ENCODE peak calls at places on chromosome 17, in seven cellular contexts. V, Q, T, H, N, Z and P are unnamed samples.
A peak's percentile ranks its signal among the peaks of the same experiment; 100 is the strongest.

GRCh38 chr17:36152639-36153120 is 23.8 kb downstream of the TBC1D3B start:
- DNase-seq in Z (no peak), N (no peak), V (no peak), T (no peak), Q (no peak), H (no peak), P (peak; percentile 51)

GRCh38 chr17:55238931-55239297 is 25.8 kb upstream of the HLF start:
- DNase-seq in V (peak; percentile 41), N (peak; percentile 44), Z (no peak), H (no peak), Q (peak; percentile 55), T (no peak), P (no peak)

GRCh38 chr17:49753959-49754391 is 10.0 kb downstream of the FAM117A start:
- DNase-seq in H (no peak), Q (peak; percentile 56), N (no peak), V (peak; percentile 44), Z (no peak), T (no peak), P (no peak)

GRCh38 chr17:43367588-43368242 is 31.1 kb upstream of the ARL4D start:
- DNase-seq in N (peak; percentile 91), T (peak; percentile 96), Q (peak; percentile 67), Z (peak; percentile 91), H (peak; percentile 60), V (peak; percentile 27), P (no peak)

GRCh38 chr17:82787081-82787848 is 35.4 kb downstream of the TBCD start:
- DNase-seq in Q (no peak), T (no peak), V (no peak), H (no peak), N (no peak), Z (no peak), P (no peak)

GRCh38 chr17:66755101-66755943 is 79.6 kb upstream of the CACNG5 start:
- DNase-seq in N (no peak), T (peak; percentile 6), H (no peak), Z (no peak), V (no peak), Q (no peak), P (no peak)

GRCh38 chr17:18176152-18176551 is 7.5 kb upstream of the ALKBH5 start:
- DNase-seq in T (no peak), N (no peak), Q (no peak), Z (no peak), V (no peak), H (no peak), P (no peak)

GRCh38 chr17:72843591-72843990 is 248.9 kb downstream of the SLC39A11 start:
- DNase-seq in H (no peak), Z (no peak), N (peak; percentile 69), Q (no peak), V (no peak), T (no peak), P (no peak)

GRCh38 chr17:74045608-74046007 is 157.9 kb upstream of the RPL38 start:
- DNase-seq in T (no peak), N (no peak), Q (no peak), H (no peak), Z (no peak), V (no peak), P (peak; percentile 70)

DNA sequence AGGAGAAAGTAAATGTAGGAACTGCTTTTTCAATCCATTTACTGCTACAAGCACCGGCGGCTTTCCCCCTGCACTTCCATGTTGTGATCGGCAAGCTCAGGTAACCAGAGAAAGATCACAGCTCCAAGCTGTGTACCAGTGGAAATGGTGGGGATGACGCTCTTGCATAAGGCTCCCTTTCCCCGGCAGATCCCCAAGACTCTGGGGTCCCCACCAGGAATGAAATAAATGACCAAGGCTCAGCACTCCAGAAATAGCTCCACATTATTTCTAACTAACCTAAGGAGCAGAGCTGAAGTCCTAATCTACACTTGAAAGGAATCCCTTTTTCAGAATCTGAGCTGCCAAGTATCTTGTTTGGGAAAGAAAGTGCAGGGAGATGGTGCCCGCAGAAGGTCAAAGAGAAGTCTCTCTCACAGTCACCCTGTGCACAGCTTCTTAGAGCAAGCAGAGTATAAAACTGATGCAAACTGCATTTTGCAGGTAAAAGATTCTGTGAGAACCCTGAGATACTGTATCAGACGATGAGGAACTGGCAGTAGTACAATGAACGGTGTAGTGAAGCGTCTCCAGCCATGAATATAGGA is 11.1 kb downstream of the GRB2 start:
- DNase-seq in H (peak; percentile 53), N (no peak), V (no peak), Q (peak; percentile 46), T (no peak), Z (no peak), P (no peak)
- TF ChIP-seq JUND in H (no peak), N (no peak), V (no peak), Q (no peak), T (no peak), Z (no peak), P (peak; percentile 11)

GRCh38 chr17:9456265-9456664 is 119.4 kb downstream of the STX8 start:
- DNase-seq in N (peak; percentile 25), T (no peak), Q (no peak), H (no peak), Z (no peak), V (no peak), P (no peak)
- TF ChIP-seq JUND in N (no peak), T (no peak), Q (no peak), H (no peak), Z (no peak), V (no peak), P (no peak)

GRCh38 chr17:12403881-12404398 is 261.8 kb upstream of the MYOCD start:
- DNase-seq in V (no peak), N (no peak), Z (no peak), Q (no peak), H (no peak), T (no peak), P (no peak)

GRCh38 chr17:12406623-12407228 is 259.0 kb upstream of the MYOCD start:
- DNase-seq in H (no peak), Q (no peak), T (no peak), V (no peak), Z (no peak), N (no peak), P (no peak)

GRCh38 chr17:12410721-12411120 is 255.0 kb upstream of the MYOCD start:
- DNase-seq in N (no peak), H (no peak), T (no peak), V (no peak), Q (no peak), Z (no peak), P (no peak)

GRCh38 chr17:12407495-12407894 is 258.2 kb upstream of the MYOCD start:
- DNase-seq in Z (no peak), N (no peak), T (no peak), V (no peak), H (no peak), Q (no peak), P (no peak)

DNA sequence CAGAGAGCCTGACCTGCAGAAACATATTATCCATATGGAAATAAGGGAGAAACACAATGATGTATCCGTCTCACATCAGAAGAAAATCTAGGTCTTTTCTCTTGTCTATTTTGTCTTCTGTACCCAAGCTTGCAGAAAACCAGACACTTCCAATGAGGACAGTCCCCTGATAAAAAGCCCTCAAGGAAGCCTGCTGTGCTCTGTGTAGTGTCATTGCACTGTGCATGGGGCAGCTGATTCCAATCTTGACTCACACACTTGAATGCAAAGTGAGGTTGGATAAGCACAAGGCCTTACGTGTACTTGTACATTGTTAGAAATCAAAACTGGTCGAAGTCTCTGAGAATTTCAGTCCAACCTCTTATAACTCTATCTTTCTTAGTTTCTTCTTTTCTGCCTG is 256.6 kb upstream of the MYOCD start:
- DNase-seq in T (no peak), Z (no peak), N (no peak), H (no peak), V (no peak), Q (no peak), P (no peak)
- TF ChIP-seq JUND in T (no peak), Z (no peak), N (no peak), H (no peak), V (no peak), Q (no peak), P (no peak)

GRCh38 chr17:81245024-81245664 is 6.0 kb downstream of the NDUFAF8 start:
- DNase-seq in V (no peak), Q (no peak), T (no peak), N (no peak), H (no peak), Z (peak; percentile 45), P (no peak)

GRCh38 chr17:81242421-81243332 is 3.6 kb downstream of the NDUFAF8 start:
- DNase-seq in N (no peak), Q (no peak), T (no peak), H (no peak), V (no peak), Z (no peak), P (no peak)

GRCh38 chr17:81243333-81243664 is 4.2 kb downstream of the NDUFAF8 start:
- DNase-seq in H (no peak), T (no peak), Z (no peak), V (no peak), Q (no peak), N (no peak), P (no peak)

GRCh38 chr17:81245665-81246342 is 6.7 kb downstream of the NDUFAF8 start:
- DNase-seq in H (no peak), V (no peak), N (no peak), Z (no peak), T (no peak), Q (no peak), P (no peak)

DNA sequence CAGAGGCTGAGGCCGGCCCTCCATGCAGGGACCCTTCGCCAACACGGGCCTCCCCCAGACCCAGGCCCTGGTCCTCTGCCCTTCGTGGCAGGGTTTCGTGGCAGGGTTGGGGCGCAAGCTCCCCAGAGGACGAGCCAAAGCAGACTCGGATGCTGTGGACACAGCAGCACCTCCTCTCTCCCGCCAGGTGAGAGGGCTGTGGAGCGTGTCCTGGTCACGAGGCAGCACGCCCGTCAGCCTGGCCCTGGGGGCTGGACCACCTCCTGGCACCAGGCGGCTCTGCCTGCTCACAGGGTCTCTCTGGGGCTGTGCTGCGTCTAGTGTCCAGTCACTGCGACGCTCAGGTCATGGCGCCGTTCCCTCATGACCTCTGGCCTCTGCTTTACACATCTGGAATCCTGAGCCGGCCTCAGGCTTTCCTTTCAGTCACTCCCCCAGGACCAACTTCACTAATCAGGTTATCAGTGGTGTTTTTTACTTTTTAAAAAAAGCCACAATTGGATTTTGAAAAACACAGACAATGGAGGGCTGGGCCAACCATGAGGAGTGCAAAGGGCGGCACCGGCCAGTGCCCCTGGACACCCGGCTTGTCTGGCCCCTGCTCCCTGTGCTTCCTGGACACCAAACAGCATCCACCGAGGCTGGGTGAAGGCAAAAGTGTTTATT is 5.4 kb downstream of the NDUFAF8 start:
- DNase-seq in Z (no peak), H (no peak), N (no peak), T (no peak), Q (peak; percentile 66), V (no peak), P (no peak)
- TF ChIP-seq JUND in Z (no peak), H (no peak), N (no peak), T (no peak), Q (no peak), V (no peak), P (no peak)

GRCh38 chr17:47072881-47073280 is 93.8 kb upstream of the RPRML start:
- DNase-seq in Z (no peak), V (no peak), Q (peak; percentile 63), T (no peak), H (peak; percentile 30), N (no peak), P (no peak)
- TF ChIP-seq JUND in Z (no peak), V (no peak), Q (no peak), T (no peak), H (no peak), N (no peak), P (no peak)

GRCh38 chr17:77306048-77306789 is 165.4 kb downstream of the SEC14L1 start:
- DNase-seq in H (no peak), Q (no peak), Z (no peak), T (no peak), V (no peak), N (no peak), P (peak; percentile 41)
- TF ChIP-seq JUND in H (no peak), Q (no peak), Z (no peak), T (no peak), V (no peak), N (no peak), P (no peak)